ENCODE peak calls at places on chromosomes 16 and 17, in four cellular contexts. M, Z, I and W are unnamed samples.

GRCh38 chr17:57629470-57629869 is 115.6 kb downstream of the CCDC182 start:
- DNase-seq in M (peak; percentile 13), Z (no peak), I (no peak), W (no peak)

GRCh38 chr17:76000016-76000754 is 470 bp upstream of the CDK3 start:
- DNase-seq in M (no peak), Z (peak; percentile 73), I (peak; percentile 72), W (peak; percentile 39)

GRCh38 chr17:22503322-22503899 is 811.1 kb downstream of the KCNJ18 start:
- DNase-seq in M (no peak), Z (no peak), I (no peak), W (no peak)

GRCh38 chr16:84562174-84562815 is 55.6 kb downstream of the COTL1 start:
- DNase-seq in M (no peak), Z (no peak), I (no peak), W (no peak)

GRCh38 chr16:4309102-4309832 is 6.6 kb upstream of the GLIS2 start:
- DNase-seq in M (no peak), Z (no peak), I (no peak), W (no peak)

GRCh38 chr16:7644171-7644570 is 311.5 kb downstream of the RBFOX1 start:
- DNase-seq in M (no peak), Z (no peak), I (no peak), W (no peak)

GRCh38 chr17:56665864-56666263 is 72.4 kb downstream of the NOG start:
- DNase-seq in M (no peak), Z (no peak), I (peak; percentile 19), W (no peak)

GRCh38 chr17:29291163-29291752 is 2.7 kb downstream of the NUFIP2 start:
- DNase-seq in M (peak; percentile 58), Z (peak; percentile 79), I (peak; percentile 65), W (no peak)

GRCh38 chr17:43755389-43755875 is 3.2 kb downstream of the SOST start:
- DNase-seq in M (peak; percentile 60), Z (no peak), I (peak; percentile 43), W (no peak)

GRCh38 chr16:13148836-13149235 is 247.4 kb downstream of the SHISA9 start:
- DNase-seq in M (no peak), Z (peak; percentile 2), I (no peak), W (no peak)

GRCh38 chr17:4101127-4101798 is 41.6 kb downstream of the ZZEF1 start:
- DNase-seq in M (peak; percentile 23), Z (peak; percentile 31), I (no peak), W (peak; percentile 21)

GRCh38 chr17:34728771-34729310 is 149.5 kb downstream of the TMEM132E start:
- DNase-seq in M (no peak), Z (no peak), I (no peak), W (no peak)

GRCh38 chr17:29089601-29090044 is 46.7 kb downstream of the PIPOX start:
- DNase-seq in M (no peak), Z (no peak), I (no peak), W (no peak)

GRCh38 chr16:35731341-35732040 is 2272.1 kb downstream of the TP53TG3F start:
- DNase-seq in M (no peak), Z (no peak), I (no peak), W (no peak)
- H3K9me3 ChIP-seq in M (no peaks in the 10 kb centered on the region), Z (no peaks in the 10 kb centered on the region), I (no peaks in the 10 kb centered on the region), W (no peaks in the 10 kb centered on the region)

DNA sequence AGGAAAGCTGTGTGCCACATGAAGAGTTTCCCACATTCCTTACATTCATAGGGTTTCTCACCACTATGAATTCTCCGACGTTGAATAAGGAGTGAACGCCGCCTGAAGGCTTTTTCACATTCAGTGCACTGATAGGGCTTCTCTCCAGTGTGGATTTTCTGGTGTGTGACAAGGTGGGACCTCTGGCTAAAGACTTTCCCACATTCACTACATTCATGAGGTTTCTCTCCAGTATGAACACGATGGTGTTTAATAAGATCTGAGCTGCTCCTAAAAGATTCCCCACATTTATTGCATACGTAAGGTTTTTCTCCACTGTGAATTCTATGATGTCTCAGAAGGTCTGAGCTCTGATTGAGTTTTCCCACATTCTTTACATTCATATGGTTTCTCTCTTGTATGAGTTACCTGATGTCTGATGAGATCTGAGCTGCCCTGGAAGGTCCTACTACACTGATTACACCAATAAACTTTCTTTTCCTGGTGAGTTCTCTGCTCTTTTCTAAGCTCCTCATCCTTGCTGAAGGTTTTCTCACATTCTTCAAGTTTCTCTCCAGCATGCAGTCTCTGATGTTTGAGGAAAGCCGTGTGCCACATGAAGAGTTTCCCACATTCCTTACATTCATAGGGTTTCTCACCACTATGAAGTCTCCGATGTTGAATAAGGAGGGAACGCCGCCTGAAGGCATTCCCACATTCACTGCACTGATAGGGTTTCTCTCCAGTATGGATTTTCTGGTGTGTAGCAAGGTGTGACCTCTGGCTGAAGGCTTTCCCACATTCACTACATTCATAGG is 10.0 kb downstream of the ZNF594 start:
- DNase-seq in M (no peak), Z (no peak), I (no peak), W (no peak)
- H3K9me3 ChIP-seq in M (peaks cover 6% of the 10 kb centered on the region), Z (peaks cover 100% of the 10 kb centered on the region), I (peaks cover 13% of the 10 kb centered on the region), W (peaks cover 38% of the 10 kb centered on the region)

GRCh38 chr16:72424776-72425175 is 252.8 kb upstream of the PMFBP1 start:
- DNase-seq in M (peak; percentile 24), Z (no peak), I (no peak), W (no peak)

GRCh38 chr16:72415379-72415778 is 243.4 kb upstream of the PMFBP1 start:
- DNase-seq in M (no peak), Z (no peak), I (no peak), W (no peak)

GRCh38 chr16:72422308-72422897 is 250.4 kb upstream of the PMFBP1 start:
- DNase-seq in M (no peak), Z (no peak), I (no peak), W (no peak)

DNA sequence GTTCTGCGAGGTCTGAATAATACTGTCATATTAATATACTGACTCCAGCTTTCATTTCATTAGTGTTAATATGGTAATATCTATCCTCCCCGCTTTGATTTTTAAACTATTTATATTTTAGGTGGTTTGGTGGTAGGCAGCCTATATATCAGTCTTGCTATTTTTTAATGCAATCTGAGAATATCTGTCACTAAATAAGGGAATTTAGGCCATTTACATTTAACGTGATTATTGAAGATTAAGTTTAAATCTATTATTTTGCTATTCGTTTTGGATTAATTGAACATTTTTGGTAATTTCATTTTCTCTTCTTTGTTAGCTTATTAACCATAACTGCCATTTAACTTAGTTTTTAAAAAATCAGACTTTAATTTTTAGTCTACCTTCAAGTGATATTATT is 247.7 kb upstream of the PMFBP1 start:
- DNase-seq in M (no peak), Z (no peak), I (no peak), W (no peak)
- H3K9me3 ChIP-seq in M (no peaks in the 10 kb centered on the region), Z (peaks cover 27% of the 10 kb centered on the region), I (no peaks in the 10 kb centered on the region), W (no peaks in the 10 kb centered on the region)

GRCh38 chr16:35182943-35183550 is 1723.6 kb downstream of the TP53TG3F start:
- DNase-seq in M (no peak), Z (no peak), I (no peak), W (no peak)
- H3K9me3 ChIP-seq in M (no peaks in the 10 kb centered on the region), Z (no peaks in the 10 kb centered on the region), I (no peaks in the 10 kb centered on the region), W (no peaks in the 10 kb centered on the region)

DNA sequence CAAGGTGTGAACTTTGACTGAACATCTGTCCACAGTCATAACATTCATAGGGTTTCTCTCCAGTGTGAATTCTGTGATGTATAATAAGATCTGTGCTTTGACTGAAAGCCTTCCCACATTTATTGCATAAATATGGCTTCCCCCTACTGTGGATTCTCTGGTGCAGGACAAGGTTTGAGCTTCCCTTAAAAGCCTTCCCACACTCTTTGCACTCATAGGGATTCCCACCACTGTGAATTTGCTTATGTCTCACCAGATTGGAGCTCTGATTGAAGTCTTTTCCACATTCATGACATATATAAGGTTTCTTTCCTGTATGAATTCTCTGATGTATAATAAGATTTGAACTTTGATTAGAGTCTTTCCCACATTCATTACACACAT is 8.3 kb downstream of the ZNF594 start:
- DNase-seq in M (no peak), Z (no peak), I (no peak), W (no peak)
- H3K9me3 ChIP-seq in M (peaks cover 6% of the 10 kb centered on the region), Z (peaks cover 100% of the 10 kb centered on the region), I (peaks cover 13% of the 10 kb centered on the region), W (peaks cover 36% of the 10 kb centered on the region)

GRCh38 chr16:25151996-25152395 is 40.5 kb downstream of the LCMT1 start:
- DNase-seq in M (peak; percentile 95), Z (no peak), I (no peak), W (no peak)
- H3K9me3 ChIP-seq in M (no peaks in the 10 kb centered on the region), Z (no peaks in the 10 kb centered on the region), I (no peaks in the 10 kb centered on the region), W (no peaks in the 10 kb centered on the region)

GRCh38 chr17:77563439-77564102 is 394.9 kb upstream of the TNRC6C start:
- DNase-seq in M (no peak), Z (no peak), I (no peak), W (no peak)
- H3K9me3 ChIP-seq in M (no peaks in the 10 kb centered on the region), Z (no peaks in the 10 kb centered on the region), I (no peaks in the 10 kb centered on the region), W (no peaks in the 10 kb centered on the region)

GRCh38 chr17:48749621-48750553 is 21.3 kb upstream of the HOXB13 start:
- DNase-seq in M (no peak), Z (no peak), I (no peak), W (no peak)

GRCh38 chr17:48751733-48752398 is 23.3 kb upstream of the HOXB13 start:
- DNase-seq in M (no peak), Z (no peak), I (no peak), W (no peak)

GRCh38 chr17:48752399-48753288 is 24.1 kb upstream of the HOXB13 start:
- DNase-seq in M (no peak), Z (no peak), I (no peak), W (no peak)

GRCh38 chr17:48748728-48749566 is 20.4 kb upstream of the HOXB13 start:
- DNase-seq in M (no peak), Z (no peak), I (no peak), W (no peak)

DNA sequence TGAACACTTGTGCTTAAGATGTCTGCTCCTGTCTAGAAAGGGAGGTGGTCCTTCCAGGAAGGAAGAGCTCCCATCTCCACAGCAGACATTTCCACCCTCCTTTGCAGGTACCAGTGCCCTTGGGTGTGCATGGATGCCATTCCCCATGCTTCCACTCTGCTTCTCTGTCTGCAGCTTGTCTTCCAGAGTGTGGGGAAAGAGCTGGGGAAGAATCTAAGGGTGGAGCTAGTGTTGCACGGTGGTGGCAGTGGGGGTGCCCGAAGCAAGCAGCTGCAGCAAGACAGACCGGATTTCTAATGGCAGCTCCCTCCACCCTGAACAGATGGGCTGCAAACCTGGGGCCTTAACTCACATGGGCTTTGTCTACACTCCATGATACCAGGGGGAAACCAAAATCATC is 22.6 kb upstream of the HOXB13 start:
- DNase-seq in M (no peak), Z (no peak), I (no peak), W (no peak)
- H3K9me3 ChIP-seq in M (no peaks in the 10 kb centered on the region), Z (no peaks in the 10 kb centered on the region), I (no peaks in the 10 kb centered on the region), W (no peaks in the 10 kb centered on the region)

GRCh38 chr16:52568495-52568894 is 21.6 kb upstream of the TOX3 start:
- DNase-seq in M (no peak), Z (no peak), I (no peak), W (no peak)
- H3K9me3 ChIP-seq in M (no peaks in the 10 kb centered on the region), Z (no peaks in the 10 kb centered on the region), I (no peaks in the 10 kb centered on the region), W (no peaks in the 10 kb centered on the region)